ENCODE peak calls at places on chromosomes 16 and 17, in eight cellular contexts. One of them, this sample, is unnamed.

GRCh38 chr17:70089513-70090148 is 14.6 kb downstream of the KCNJ16 start:
- DNase-seq in upper lobe of right lung: no peak
- DNase-seq in H9: no peak
- DNase-seq in WTC11: no peak
- DNase-seq in heart left ventricle: no peak
- DNase-seq in astrocyte of the cerebellum: no peak
- DNase-seq in CD8-positive, alpha-beta T cell: no peak
- DNase-seq in right lobe of liver: no peak
- DNase-seq in this sample: no peak

GRCh38 chr17:72143245-72143644 is 22.4 kb downstream of the SOX9 start:
- DNase-seq in upper lobe of right lung: no peak
- DNase-seq in H9: no peak
- DNase-seq in WTC11: no peak
- DNase-seq in heart left ventricle: no peak
- DNase-seq in astrocyte of the cerebellum: no peak
- DNase-seq in CD8-positive, alpha-beta T cell: no peak
- DNase-seq in right lobe of liver: no peak
- DNase-seq in this sample: no peak

GRCh38 chr17:81683208-81683583 is 401 bp downstream of the ARL16 start:
- DNase-seq in upper lobe of right lung: no peak
- DNase-seq in H9: no peak
- DNase-seq in WTC11: no peak
- DNase-seq in heart left ventricle: no peak
- DNase-seq in astrocyte of the cerebellum: no peak
- DNase-seq in CD8-positive, alpha-beta T cell: no peak
- DNase-seq in right lobe of liver: no peak
- DNase-seq in this sample: no peak

GRCh38 chr16:34803683-34804416 is 1344.4 kb downstream of the TP53TG3F start:
- DNase-seq in upper lobe of right lung: no peak
- DNase-seq in H9: no peak
- DNase-seq in WTC11: no peak
- DNase-seq in heart left ventricle: peak
- DNase-seq in astrocyte of the cerebellum: no peak
- DNase-seq in CD8-positive, alpha-beta T cell: no peak
- DNase-seq in right lobe of liver: peak
- DNase-seq in this sample: no peak

GRCh38 chr17:68910789-68911431 is 44.3 kb downstream of the ABCA8 start:
- DNase-seq in upper lobe of right lung: no peak
- DNase-seq in H9: no peak
- DNase-seq in WTC11: no peak
- DNase-seq in heart left ventricle: no peak
- DNase-seq in astrocyte of the cerebellum: no peak
- DNase-seq in CD8-positive, alpha-beta T cell: no peak
- DNase-seq in right lobe of liver: no peak
- DNase-seq in this sample: no peak

GRCh38 chr16:67399218-67399733 is 6.0 kb upstream of the TPPP3 start:
- DNase-seq in upper lobe of right lung: peak
- DNase-seq in H9: peak
- DNase-seq in WTC11: peak
- DNase-seq in heart left ventricle: peak
- DNase-seq in astrocyte of the cerebellum: no peak
- DNase-seq in CD8-positive, alpha-beta T cell: peak
- DNase-seq in right lobe of liver: no peak
- DNase-seq in this sample: no peak

GRCh38 chr16:73735954-73736353 is 560.7 kb upstream of the PSMD7 start:
- DNase-seq in upper lobe of right lung: no peak
- DNase-seq in H9: no peak
- DNase-seq in WTC11: no peak
- DNase-seq in heart left ventricle: no peak
- DNase-seq in astrocyte of the cerebellum: no peak
- DNase-seq in CD8-positive, alpha-beta T cell: no peak
- DNase-seq in right lobe of liver: no peak
- DNase-seq in this sample: no peak

GRCh38 chr17:21513012-21513570 is 136.9 kb downstream of the KCNJ12 start:
- DNase-seq in upper lobe of right lung: peak
- DNase-seq in H9: peak
- DNase-seq in WTC11: peak
- DNase-seq in heart left ventricle: peak
- DNase-seq in astrocyte of the cerebellum: peak
- DNase-seq in CD8-positive, alpha-beta T cell: peak
- DNase-seq in right lobe of liver: peak
- DNase-seq in this sample: peak

GRCh38 chr17:17363638-17364337 is 60.6 kb downstream of the NT5M start:
- DNase-seq in upper lobe of right lung: peak
- DNase-seq in H9: peak
- DNase-seq in WTC11: no peak
- DNase-seq in heart left ventricle: peak
- DNase-seq in astrocyte of the cerebellum: no peak
- DNase-seq in CD8-positive, alpha-beta T cell: no peak
- DNase-seq in right lobe of liver: peak
- DNase-seq in this sample: no peak

GRCh38 chr17:47279062-47279801 is 25.6 kb downstream of the ITGB3 start:
- DNase-seq in upper lobe of right lung: peak
- DNase-seq in H9: no peak
- DNase-seq in WTC11: no peak
- DNase-seq in heart left ventricle: peak
- DNase-seq in astrocyte of the cerebellum: peak
- DNase-seq in CD8-positive, alpha-beta T cell: no peak
- DNase-seq in right lobe of liver: no peak
- DNase-seq in this sample: peak

GRCh38 chr17:74368341-74369152 is 1.2 kb downstream of the GPR142 start:
- DNase-seq in upper lobe of right lung: peak
- DNase-seq in H9: peak
- DNase-seq in WTC11: peak
- DNase-seq in heart left ventricle: peak
- DNase-seq in astrocyte of the cerebellum: peak
- DNase-seq in CD8-positive, alpha-beta T cell: peak
- DNase-seq in right lobe of liver: peak
- DNase-seq in this sample: no peak

GRCh38 chr17:3792481-3792880 is 8.5 kb downstream of the ITGAE start:
- DNase-seq in upper lobe of right lung: no peak
- DNase-seq in H9: no peak
- DNase-seq in WTC11: no peak
- DNase-seq in heart left ventricle: no peak
- DNase-seq in astrocyte of the cerebellum: no peak
- DNase-seq in CD8-positive, alpha-beta T cell: no peak
- DNase-seq in right lobe of liver: no peak
- DNase-seq in this sample: no peak

GRCh38 chr16:5977329-5977728 is 879.7 kb upstream of the EEF2KMT start:
- DNase-seq in upper lobe of right lung: no peak
- DNase-seq in H9: no peak
- DNase-seq in WTC11: no peak
- DNase-seq in heart left ventricle: no peak
- DNase-seq in astrocyte of the cerebellum: no peak
- DNase-seq in CD8-positive, alpha-beta T cell: no peak
- DNase-seq in right lobe of liver: no peak
- DNase-seq in this sample: no peak

GRCh38 chr17:73533127-73533526 is 111.1 kb downstream of the SDK2 start:
- DNase-seq in upper lobe of right lung: no peak
- DNase-seq in H9: no peak
- DNase-seq in WTC11: no peak
- DNase-seq in heart left ventricle: peak
- DNase-seq in astrocyte of the cerebellum: no peak
- DNase-seq in CD8-positive, alpha-beta T cell: no peak
- DNase-seq in right lobe of liver: peak
- DNase-seq in this sample: no peak

GRCh38 chr17:83100853-83101391 is 21.5 kb downstream of the METRNL start:
- DNase-seq in upper lobe of right lung: no peak
- DNase-seq in H9: no peak
- DNase-seq in WTC11: no peak
- DNase-seq in heart left ventricle: no peak
- DNase-seq in astrocyte of the cerebellum: no peak
- DNase-seq in CD8-positive, alpha-beta T cell: no peak
- DNase-seq in right lobe of liver: no peak
- DNase-seq in this sample: no peak

GRCh38 chr16:89070590-89070989 is 23.1 kb upstream of the ACSF3 start:
- DNase-seq in upper lobe of right lung: no peak
- DNase-seq in H9: no peak
- DNase-seq in WTC11: no peak
- DNase-seq in heart left ventricle: no peak
- DNase-seq in astrocyte of the cerebellum: no peak
- DNase-seq in CD8-positive, alpha-beta T cell: no peak
- DNase-seq in right lobe of liver: no peak
- DNase-seq in this sample: no peak
- TF ChIP-seq CTCF in upper lobe of right lung: no peak
- TF ChIP-seq CTCF in H9: no peak
- TF ChIP-seq CTCF in WTC11: no peak
- TF ChIP-seq CTCF in heart left ventricle: no peak
- TF ChIP-seq CTCF in astrocyte of the cerebellum: no peak
- TF ChIP-seq CTCF in CD8-positive, alpha-beta T cell: no peak
- TF ChIP-seq CTCF in right lobe of liver: no peak
- TF ChIP-seq CTCF in this sample: no peak

GRCh38 chr16:82368041-82368440 is 198.0 kb upstream of the MPHOSPH6 start:
- DNase-seq in upper lobe of right lung: no peak
- DNase-seq in H9: peak
- DNase-seq in WTC11: peak
- DNase-seq in heart left ventricle: no peak
- DNase-seq in astrocyte of the cerebellum: no peak
- DNase-seq in CD8-positive, alpha-beta T cell: no peak
- DNase-seq in right lobe of liver: peak
- DNase-seq in this sample: peak
- TF ChIP-seq CTCF in upper lobe of right lung: peak
- TF ChIP-seq CTCF in H9: peak
- TF ChIP-seq CTCF in WTC11: no peak
- TF ChIP-seq CTCF in heart left ventricle: peak
- TF ChIP-seq CTCF in astrocyte of the cerebellum: peak
- TF ChIP-seq CTCF in CD8-positive, alpha-beta T cell: no peak
- TF ChIP-seq CTCF in right lobe of liver: peak
- TF ChIP-seq CTCF in this sample: peak

GRCh38 chr16:84120023-84120422 is 3.3 kb upstream of the MBTPS1 start:
- DNase-seq in upper lobe of right lung: no peak
- DNase-seq in H9: no peak
- DNase-seq in WTC11: no peak
- DNase-seq in heart left ventricle: no peak
- DNase-seq in astrocyte of the cerebellum: no peak
- DNase-seq in CD8-positive, alpha-beta T cell: no peak
- DNase-seq in right lobe of liver: no peak
- DNase-seq in this sample: no peak

GRCh38 chr16:84117482-84117843 is 721 bp upstream of the MBTPS1 start:
- DNase-seq in upper lobe of right lung: no peak
- DNase-seq in H9: no peak
- DNase-seq in WTC11: no peak
- DNase-seq in heart left ventricle: no peak
- DNase-seq in astrocyte of the cerebellum: no peak
- DNase-seq in CD8-positive, alpha-beta T cell: no peak
- DNase-seq in right lobe of liver: no peak
- DNase-seq in this sample: no peak

GRCh38 chr16:84119368-84119767 is 2.6 kb upstream of the MBTPS1 start:
- DNase-seq in upper lobe of right lung: no peak
- DNase-seq in H9: no peak
- DNase-seq in WTC11: no peak
- DNase-seq in heart left ventricle: no peak
- DNase-seq in astrocyte of the cerebellum: no peak
- DNase-seq in CD8-positive, alpha-beta T cell: no peak
- DNase-seq in right lobe of liver: no peak
- DNase-seq in this sample: no peak

GRCh38 chr16:84116720-84117481 is at the start of gene MBTPS1:
- DNase-seq in upper lobe of right lung: peak
- DNase-seq in H9: peak
- DNase-seq in WTC11: peak
- DNase-seq in heart left ventricle: peak
- DNase-seq in astrocyte of the cerebellum: peak
- DNase-seq in CD8-positive, alpha-beta T cell: peak
- DNase-seq in right lobe of liver: peak
- DNase-seq in this sample: peak

GRCh38 chr16:84115919-84116719 is 623 bp downstream of the MBTPS1 start:
- DNase-seq in upper lobe of right lung: no peak
- DNase-seq in H9: no peak
- DNase-seq in WTC11: no peak
- DNase-seq in heart left ventricle: no peak
- DNase-seq in astrocyte of the cerebellum: no peak
- DNase-seq in CD8-positive, alpha-beta T cell: peak
- DNase-seq in right lobe of liver: peak
- DNase-seq in this sample: no peak
- TF ChIP-seq CTCF in upper lobe of right lung: peak
- TF ChIP-seq CTCF in H9: peak
- TF ChIP-seq CTCF in WTC11: no peak
- TF ChIP-seq CTCF in heart left ventricle: peak
- TF ChIP-seq CTCF in astrocyte of the cerebellum: no peak
- TF ChIP-seq CTCF in CD8-positive, alpha-beta T cell: peak
- TF ChIP-seq CTCF in right lobe of liver: peak
- TF ChIP-seq CTCF in this sample: peak

GRCh38 chr17:8963017-8963416 is 2.5 kb downstream of the PIK3R5 start:
- DNase-seq in upper lobe of right lung: no peak
- DNase-seq in H9: no peak
- DNase-seq in WTC11: no peak
- DNase-seq in heart left ventricle: no peak
- DNase-seq in astrocyte of the cerebellum: no peak
- DNase-seq in CD8-positive, alpha-beta T cell: no peak
- DNase-seq in right lobe of liver: no peak
- DNase-seq in this sample: no peak

GRCh38 chr17:8966926-8967325 is 1.4 kb upstream of the PIK3R5 start:
- DNase-seq in upper lobe of right lung: no peak
- DNase-seq in H9: no peak
- DNase-seq in WTC11: no peak
- DNase-seq in heart left ventricle: no peak
- DNase-seq in astrocyte of the cerebellum: no peak
- DNase-seq in CD8-positive, alpha-beta T cell: no peak
- DNase-seq in right lobe of liver: peak
- DNase-seq in this sample: no peak

GRCh38 chr17:8963665-8964258 is 1.7 kb downstream of the PIK3R5 start:
- DNase-seq in upper lobe of right lung: no peak
- DNase-seq in H9: no peak
- DNase-seq in WTC11: no peak
- DNase-seq in heart left ventricle: no peak
- DNase-seq in astrocyte of the cerebellum: no peak
- DNase-seq in CD8-positive, alpha-beta T cell: peak
- DNase-seq in right lobe of liver: peak
- DNase-seq in this sample: no peak

GRCh38 chr17:8964801-8965393 is 610 bp downstream of the PIK3R5 start:
- DNase-seq in upper lobe of right lung: peak
- DNase-seq in H9: peak
- DNase-seq in WTC11: no peak
- DNase-seq in heart left ventricle: peak
- DNase-seq in astrocyte of the cerebellum: no peak
- DNase-seq in CD8-positive, alpha-beta T cell: peak
- DNase-seq in right lobe of liver: peak
- DNase-seq in this sample: no peak

DNA sequence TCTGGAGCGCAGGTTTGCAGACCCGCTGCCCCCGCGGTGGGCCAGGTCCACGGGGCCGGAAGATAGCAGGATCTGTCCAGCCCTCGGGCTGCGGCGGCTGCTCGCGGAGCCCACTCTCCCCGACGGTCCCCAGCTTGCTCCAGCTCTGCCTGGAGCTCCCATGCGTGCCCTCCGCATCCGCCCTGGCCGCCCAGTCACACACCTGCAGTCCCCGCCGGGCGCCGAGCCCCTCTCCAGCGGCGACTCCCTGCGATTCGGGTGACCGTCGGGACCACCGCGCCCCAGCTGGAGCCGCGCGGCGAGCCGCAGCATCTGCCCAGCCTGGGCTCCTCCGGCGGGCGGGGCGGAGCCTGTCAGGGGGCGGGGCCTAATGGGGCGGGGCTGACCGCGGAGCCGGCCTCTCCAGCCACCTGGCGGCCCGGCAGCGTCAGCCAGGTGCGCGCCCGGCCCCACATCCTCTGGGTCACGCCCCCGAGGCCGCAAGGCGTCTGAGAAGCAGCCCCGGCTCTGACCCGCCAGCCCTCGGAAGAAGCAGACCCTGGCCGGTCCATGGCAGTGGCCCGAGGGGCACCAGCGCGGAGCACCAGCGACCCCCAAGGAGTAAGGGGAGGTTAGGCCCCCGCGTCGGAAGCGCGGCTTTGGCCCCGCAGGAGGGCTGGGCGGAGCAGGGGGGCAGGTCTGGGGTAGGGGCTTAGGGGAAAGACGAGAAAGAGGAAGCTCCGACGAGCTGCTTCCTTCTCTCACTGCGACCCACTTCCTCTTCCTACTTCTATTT is at the start of gene PIK3R5:
- DNase-seq in upper lobe of right lung: peak
- DNase-seq in H9: peak
- DNase-seq in WTC11: peak
- DNase-seq in heart left ventricle: peak
- DNase-seq in astrocyte of the cerebellum: no peak
- DNase-seq in CD8-positive, alpha-beta T cell: peak
- DNase-seq in right lobe of liver: peak
- DNase-seq in this sample: no peak
- TF ChIP-seq CTCF in upper lobe of right lung: no peak
- TF ChIP-seq CTCF in H9: peak
- TF ChIP-seq CTCF in WTC11: no peak
- TF ChIP-seq CTCF in heart left ventricle: no peak
- TF ChIP-seq CTCF in astrocyte of the cerebellum: no peak
- TF ChIP-seq CTCF in CD8-positive, alpha-beta T cell: no peak
- TF ChIP-seq CTCF in right lobe of liver: no peak
- TF ChIP-seq CTCF in this sample: no peak